ENCODE peak calls at places on chromosomes 12 and 14, in six cellular contexts. One of them, this sample, is unnamed.

GRCh38 chr12:71682466-71682865 is 3.4 kb upstream of the TMEM19 start:
- DNase-seq in HepG2: peak
- DNase-seq in WTC11: no peak
- DNase-seq in K562: no peak
- DNase-seq in H1: no peak
- DNase-seq in GM12878: no peak
- DNase-seq in this sample: no peak

GRCh38 chr14:85088231-85088630 is 441.7 kb upstream of the FLRT2 start:
- DNase-seq in H1: no peak
- DNase-seq in GM12878: no peak
- DNase-seq in K562: no peak
- DNase-seq in HepG2: no peak
- DNase-seq in WTC11: no peak
- DNase-seq in this sample: no peak

GRCh38 chr12:164207-164606 is 49.8 kb downstream of the SLC6A12 start:
- DNase-seq in HepG2: no peak
- DNase-seq in WTC11: no peak
- DNase-seq in K562: peak
- DNase-seq in H1: no peak
- DNase-seq in GM12878: no peak
- DNase-seq in this sample: no peak

GRCh38 chr14:64730061-64730440 is 25.8 kb downstream of the PLEKHG3 start:
- DNase-seq in WTC11: no peak
- DNase-seq in HepG2: no peak
- DNase-seq in K562: no peak
- DNase-seq in GM12878: no peak
- DNase-seq in H1: no peak
- DNase-seq in this sample: no peak

GRCh38 chr14:31420013-31420318 is 384 bp downstream of the HEATR5A start:
- DNase-seq in K562: peak
- DNase-seq in WTC11: peak
- DNase-seq in H1: peak
- DNase-seq in HepG2: peak
- DNase-seq in GM12878: no peak
- DNase-seq in this sample: peak

GRCh38 chr12:46453428-46453827 is 80.9 kb upstream of the SLC38A2 start:
- DNase-seq in WTC11: no peak
- DNase-seq in H1: no peak
- DNase-seq in K562: no peak
- DNase-seq in HepG2: no peak
- DNase-seq in GM12878: no peak
- DNase-seq in this sample: no peak

GRCh38 chr14:103129301-103130016 is 6.2 kb downstream of the TNFAIP2 start:
- DNase-seq in H1: no peak
- DNase-seq in WTC11: no peak
- DNase-seq in GM12878: no peak
- DNase-seq in HepG2: no peak
- DNase-seq in K562: no peak
- DNase-seq in this sample: no peak

GRCh38 chr12:46024099-46024498 is 33.7 kb upstream of the SCAF11 start:
- DNase-seq in WTC11: no peak
- DNase-seq in H1: no peak
- DNase-seq in GM12878: no peak
- DNase-seq in K562: no peak
- DNase-seq in HepG2: no peak
- DNase-seq in this sample: no peak

GRCh38 chr14:87888136-87888999 is 104.6 kb downstream of the GALC start:
- DNase-seq in H1: peak
- DNase-seq in GM12878: no peak
- DNase-seq in K562: peak
- DNase-seq in HepG2: peak
- DNase-seq in WTC11: peak
- DNase-seq in this sample: peak

GRCh38 chr14:54809767-54810166 is 92.9 kb downstream of the GCH1 start:
- DNase-seq in GM12878: no peak
- DNase-seq in HepG2: no peak
- DNase-seq in K562: no peak
- DNase-seq in H1: no peak
- DNase-seq in WTC11: no peak
- DNase-seq in this sample: no peak

GRCh38 chr12:52120951-52121847 is 41.7 kb downstream of the SMIM41 start:
- DNase-seq in K562: no peak
- DNase-seq in WTC11: no peak
- DNase-seq in H1: no peak
- DNase-seq in HepG2: no peak
- DNase-seq in GM12878: no peak
- DNase-seq in this sample: no peak

GRCh38 chr12:80720516-80720915 is 3.8 kb downstream of the MYF5 start:
- DNase-seq in K562: no peak
- DNase-seq in H1: no peak
- DNase-seq in WTC11: no peak
- DNase-seq in HepG2: no peak
- DNase-seq in GM12878: no peak
- DNase-seq in this sample: no peak

GRCh38 chr12:86257173-86257572 is 982 bp upstream of the MGAT4C start:
- DNase-seq in K562: no peak
- DNase-seq in HepG2: no peak
- DNase-seq in WTC11: no peak
- DNase-seq in GM12878: no peak
- DNase-seq in H1: no peak
- DNase-seq in this sample: no peak

GRCh38 chr14:23154876-23155587 is 28.4 kb downstream of the SLC7A8 start:
- DNase-seq in GM12878: no peak
- DNase-seq in HepG2: no peak
- DNase-seq in K562: peak
- DNase-seq in H1: peak
- DNase-seq in WTC11: peak
- DNase-seq in this sample: peak

GRCh38 chr14:35406811-35407630 is 2.5 kb upstream of the NFKBIA start:
- DNase-seq in K562: peak
- DNase-seq in GM12878: no peak
- DNase-seq in HepG2: peak
- DNase-seq in H1: no peak
- DNase-seq in WTC11: no peak
- DNase-seq in this sample: peak

GRCh38 chr14:100059433-100059781 is 5.8 kb upstream of the EVL start:
- DNase-seq in HepG2: no peak
- DNase-seq in WTC11: no peak
- DNase-seq in K562: no peak
- DNase-seq in H1: no peak
- DNase-seq in GM12878: no peak
- DNase-seq in this sample: no peak

GRCh38 chr12:88309546-88309945 is 167.4 kb downstream of the TMTC3 start:
- DNase-seq in H1: no peak
- DNase-seq in K562: no peak
- DNase-seq in GM12878: no peak
- DNase-seq in WTC11: no peak
- DNase-seq in HepG2: no peak
- DNase-seq in this sample: no peak

GRCh38 chr14:38522724-38523123 is 266.8 kb upstream of the CLEC14A start:
- DNase-seq in H1: no peak
- DNase-seq in K562: no peak
- DNase-seq in GM12878: no peak
- DNase-seq in WTC11: no peak
- DNase-seq in HepG2: no peak
- DNase-seq in this sample: no peak

GRCh38 chr12:130879212-130879686 is 7.4 kb downstream of the RAN start:
- DNase-seq in HepG2: no peak
- DNase-seq in K562: no peak
- DNase-seq in H1: peak
- DNase-seq in WTC11: no peak
- DNase-seq in GM12878: peak
- DNase-seq in this sample: peak

GRCh38 chr14:55697358-55697985 is 117.5 kb downstream of the KTN1 start:
- DNase-seq in K562: no peak
- DNase-seq in GM12878: no peak
- DNase-seq in H1: no peak
- DNase-seq in HepG2: no peak
- DNase-seq in WTC11: no peak
- DNase-seq in this sample: peak

GRCh38 chr12:50505386-50505827 is 622 bp downstream of the DIP2B start:
- DNase-seq in H1: no peak
- DNase-seq in WTC11: peak
- DNase-seq in GM12878: no peak
- DNase-seq in HepG2: no peak
- DNase-seq in K562: peak
- DNase-seq in this sample: no peak

GRCh38 chr12:22313276-22313995 is 21.1 kb downstream of the ST8SIA1 start:
- DNase-seq in WTC11: no peak
- DNase-seq in GM12878: no peak
- DNase-seq in K562: no peak
- DNase-seq in HepG2: no peak
- DNase-seq in H1: no peak
- DNase-seq in this sample: no peak

GRCh38 chr12:47214771-47215170 is 135.0 kb upstream of the AMIGO2 start:
- DNase-seq in K562: no peak
- DNase-seq in WTC11: no peak
- DNase-seq in H1: no peak
- DNase-seq in GM12878: no peak
- DNase-seq in HepG2: no peak
- DNase-seq in this sample: no peak

GRCh38 chr12:12561305-12562015 is 1.2 kb downstream of the DUSP16 start:
- DNase-seq in K562: no peak
- DNase-seq in HepG2: peak
- DNase-seq in WTC11: peak
- DNase-seq in H1: peak
- DNase-seq in GM12878: no peak
- DNase-seq in this sample: peak
- TF ChIP-seq CREB1 in K562: no peak
- TF ChIP-seq CREB1 in HepG2: no peak
- TF ChIP-seq CREB1 in WTC11: no peak
- TF ChIP-seq CREB1 in H1: no peak
- TF ChIP-seq CREB1 in GM12878: no peak
- TF ChIP-seq CREB1 in this sample: no peak

GRCh38 chr14:74459289-74459946 is 33.4 kb upstream of the SYNDIG1L start:
- DNase-seq in WTC11: peak
- DNase-seq in H1: peak
- DNase-seq in HepG2: peak
- DNase-seq in K562: peak
- DNase-seq in GM12878: no peak
- DNase-seq in this sample: peak
- TF ChIP-seq CREB1 in WTC11: no peak
- TF ChIP-seq CREB1 in H1: no peak
- TF ChIP-seq CREB1 in HepG2: no peak
- TF ChIP-seq CREB1 in K562: no peak
- TF ChIP-seq CREB1 in GM12878: no peak
- TF ChIP-seq CREB1 in this sample: no peak

GRCh38 chr12:108728820-108729611 is 2.3 kb downstream of the CORO1C start:
- DNase-seq in K562: no peak
- DNase-seq in HepG2: no peak
- DNase-seq in H1: no peak
- DNase-seq in GM12878: no peak
- DNase-seq in WTC11: no peak
- DNase-seq in this sample: no peak

GRCh38 chr12:108731866-108732461 is 646 bp upstream of the CORO1C start:
- DNase-seq in HepG2: peak
- DNase-seq in WTC11: peak
- DNase-seq in GM12878: peak
- DNase-seq in K562: peak
- DNase-seq in H1: peak
- DNase-seq in this sample: peak

GRCh38 chr12:108729612-108730336 is 1.5 kb downstream of the CORO1C start:
- DNase-seq in HepG2: peak
- DNase-seq in WTC11: no peak
- DNase-seq in K562: no peak
- DNase-seq in H1: no peak
- DNase-seq in GM12878: no peak
- DNase-seq in this sample: no peak

GRCh38 chr12:108731105-108731865 is at the start of gene CORO1C:
- DNase-seq in H1: peak
- DNase-seq in GM12878: peak
- DNase-seq in K562: peak
- DNase-seq in HepG2: peak
- DNase-seq in WTC11: peak
- DNase-seq in this sample: peak

GRCh38 chr12:108730337-108731104 is 797 bp downstream of the CORO1C start:
- DNase-seq in K562: peak
- DNase-seq in WTC11: peak
- DNase-seq in H1: peak
- DNase-seq in GM12878: no peak
- DNase-seq in HepG2: peak
- DNase-seq in this sample: peak
- TF ChIP-seq CREB1 in K562: no peak
- TF ChIP-seq CREB1 in WTC11: no peak
- TF ChIP-seq CREB1 in H1: peak
- TF ChIP-seq CREB1 in GM12878: peak
- TF ChIP-seq CREB1 in HepG2: no peak
- TF ChIP-seq CREB1 in this sample: no peak

DNA sequence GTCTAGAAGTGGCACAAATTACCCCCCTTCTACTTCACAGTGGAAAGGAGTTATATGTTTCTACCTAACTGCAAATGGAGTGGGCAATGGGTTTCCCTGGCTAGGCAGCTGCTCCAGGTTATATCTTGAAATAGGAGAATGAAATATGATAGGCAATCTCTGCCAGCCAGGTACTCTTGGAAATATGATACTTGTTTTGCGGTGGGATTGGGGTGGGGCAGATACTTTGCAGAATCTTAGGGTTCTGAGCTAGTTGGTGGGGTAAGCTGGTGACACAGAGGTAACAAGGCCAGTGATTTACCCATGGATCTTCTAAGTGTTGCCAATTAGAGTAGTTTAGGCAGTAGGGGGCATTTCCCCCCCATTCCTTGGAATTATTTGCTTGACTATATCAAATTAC is 140.1 kb downstream of the ATP23 start:
- DNase-seq in K562: no peak
- DNase-seq in HepG2: no peak
- DNase-seq in GM12878: no peak
- DNase-seq in WTC11: no peak
- DNase-seq in H1: no peak
- DNase-seq in this sample: no peak
- TF ChIP-seq CREB1 in K562: no peak
- TF ChIP-seq CREB1 in HepG2: no peak
- TF ChIP-seq CREB1 in GM12878: no peak
- TF ChIP-seq CREB1 in WTC11: no peak
- TF ChIP-seq CREB1 in H1: no peak
- TF ChIP-seq CREB1 in this sample: no peak

This sample was measured in GM23338.